ENCODE peak calls at places on chromosome 13, in six cellular contexts. O is fibroblast of lung, N is left ventricle myocardium inferior, H is breast epithelium, W is neural progenitor cell, Q is psoas muscle. B is an unnamed sample.
A peak's percentile ranks its signal among the peaks of the same experiment; 100 is the strongest.

GRCh38 chr13:77390391-77390790 is 63.5 kb upstream of the MYCBP2 start:
- DNase-seq in N (no peak), O (no peak), H (no peak), W (no peak), Q (peak; percentile 18), B (no peak)

GRCh38 chr13:33349996-33350826 is 64.7 kb upstream of the STARD13 start:
- DNase-seq in O (peak; percentile 48), H (peak; percentile 61), Q (peak; percentile 61), W (peak; percentile 47), N (peak; percentile 65), B (no peak)

GRCh38 chr13:34246511-34246910 is 428.6 kb downstream of the RFC3 start:
- DNase-seq in O (peak; percentile 18), Q (no peak), N (no peak), W (no peak), H (no peak), B (peak; percentile 89)

GRCh38 chr13:53743906-53744305 is 715.3 kb downstream of the OLFM4 start:
- DNase-seq in O (no peak), Q (no peak), H (no peak), N (no peak), W (peak; percentile 18), B (no peak)

GRCh38 chr13:33204130-33204927 is 81.2 kb downstream of the STARD13 start:
- DNase-seq in N (peak; percentile 73), O (peak; percentile 89), Q (peak; percentile 64), H (no peak), W (no peak), B (no peak)

GRCh38 chr13:50670847-50671542 is 172.5 kb downstream of the DLEU7 start:
- DNase-seq in Q (no peak), N (no peak), W (no peak), O (no peak), H (no peak), B (no peak)

GRCh38 chr13:51659276-51660127 is 75.2 kb downstream of the WDFY2 start:
- DNase-seq in Q (no peak), H (no peak), N (no peak), O (no peak), W (no peak), B (no peak)

GRCh38 chr13:90950134-90950533 is 397.4 kb upstream of the MIR17HG start:
- DNase-seq in O (no peak), H (no peak), N (no peak), Q (no peak), W (no peak), B (peak; percentile 55)

GRCh38 chr13:106530209-106530906 is 5.1 kb downstream of the EFNB2 start:
- DNase-seq in W (peak; percentile 46), N (no peak), H (no peak), Q (no peak), O (no peak), B (peak; percentile 78)

GRCh38 chr13:108961542-108962125 is 332.2 kb downstream of the MYO16 start:
- DNase-seq in N (no peak), O (peak; percentile 43), H (no peak), W (peak; percentile 74), Q (no peak), B (peak; percentile 61)

GRCh38 chr13:93220073-93220472 is 6.5 kb upstream of the GPC6 start:
- DNase-seq in H (no peak), W (no peak), O (no peak), Q (no peak), N (no peak), B (no peak)

GRCh38 chr13:112930192-112930591 is 38.8 kb upstream of the MCF2L start:
- DNase-seq in W (no peak), H (no peak), N (no peak), Q (no peak), O (no peak), B (no peak)

GRCh38 chr13:94416454-94417080 is 62.9 kb downstream of the DCT start:
- DNase-seq in N (no peak), Q (no peak), W (peak; percentile 83), H (no peak), O (peak; percentile 39), B (peak; percentile 29)

GRCh38 chr13:47708386-47708785 is 292.7 kb downstream of the SUCLA2 start:
- DNase-seq in N (no peak), W (no peak), O (peak; percentile 49), Q (no peak), H (no peak), B (peak; percentile 30)

GRCh38 chr13:76663941-76664340 is 222.3 kb downstream of the KCTD12 start:
- DNase-seq in W (no peak), N (no peak), Q (no peak), O (no peak), H (no peak), B (no peak)

GRCh38 chr13:110114351-110114750 is 192.6 kb downstream of the COL4A1 start:
- DNase-seq in N (no peak), O (no peak), W (no peak), H (no peak), Q (no peak), B (no peak)

GRCh38 chr13:36029171-36029570 is 102.0 kb downstream of the DCLK1 start:
- DNase-seq in W (no peak), O (peak; percentile 74), Q (no peak), N (no peak), H (no peak), B (peak; percentile 90)

DNA sequence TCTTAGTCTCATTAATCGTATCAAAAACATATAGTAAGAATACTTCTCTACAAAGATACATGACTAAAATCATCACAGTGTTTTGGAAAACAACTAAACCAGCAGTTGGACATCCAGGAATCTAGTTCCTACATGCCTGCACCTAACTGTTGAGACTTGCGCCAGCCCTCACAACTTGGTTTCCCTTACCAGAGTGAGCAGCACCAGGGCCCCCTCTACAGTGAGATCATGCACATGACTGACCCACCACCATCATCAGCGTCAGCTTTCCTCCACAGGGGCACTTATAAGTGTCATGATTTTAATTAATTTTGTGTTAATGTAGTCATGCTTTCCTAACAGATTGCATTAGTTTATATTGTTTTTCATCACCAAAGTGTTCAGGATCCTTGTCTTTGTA is 1322.0 kb downstream of the EFNB2 start:
- DNase-seq in Q (no peak), O (no peak), H (no peak), N (no peak), W (peak; percentile 13), B (peak; percentile 69)
- TF ChIP-seq CTCF in Q (no peak), O (no peak), H (no peak), N (no peak), W (peak; percentile 21), B (no peak)

GRCh38 chr13:80133631-80134083 is 207.3 kb downstream of the SPRY2 start:
- DNase-seq in N (no peak), Q (no peak), H (no peak), W (no peak), O (no peak), B (no peak)

GRCh38 chr13:80131204-80131603 is 209.7 kb downstream of the SPRY2 start:
- DNase-seq in O (peak; percentile 69), N (peak; percentile 86), H (no peak), Q (peak; percentile 76), W (peak; percentile 67), B (no peak)

GRCh38 chr13:80134360-80134759 is 206.6 kb downstream of the SPRY2 start:
- DNase-seq in W (peak; percentile 73), H (no peak), Q (no peak), N (no peak), O (no peak), B (no peak)

GRCh38 chr13:80137994-80138393 is 202.9 kb downstream of the SPRY2 start:
- DNase-seq in Q (no peak), N (no peak), O (no peak), W (no peak), H (no peak), B (no peak)

DNA sequence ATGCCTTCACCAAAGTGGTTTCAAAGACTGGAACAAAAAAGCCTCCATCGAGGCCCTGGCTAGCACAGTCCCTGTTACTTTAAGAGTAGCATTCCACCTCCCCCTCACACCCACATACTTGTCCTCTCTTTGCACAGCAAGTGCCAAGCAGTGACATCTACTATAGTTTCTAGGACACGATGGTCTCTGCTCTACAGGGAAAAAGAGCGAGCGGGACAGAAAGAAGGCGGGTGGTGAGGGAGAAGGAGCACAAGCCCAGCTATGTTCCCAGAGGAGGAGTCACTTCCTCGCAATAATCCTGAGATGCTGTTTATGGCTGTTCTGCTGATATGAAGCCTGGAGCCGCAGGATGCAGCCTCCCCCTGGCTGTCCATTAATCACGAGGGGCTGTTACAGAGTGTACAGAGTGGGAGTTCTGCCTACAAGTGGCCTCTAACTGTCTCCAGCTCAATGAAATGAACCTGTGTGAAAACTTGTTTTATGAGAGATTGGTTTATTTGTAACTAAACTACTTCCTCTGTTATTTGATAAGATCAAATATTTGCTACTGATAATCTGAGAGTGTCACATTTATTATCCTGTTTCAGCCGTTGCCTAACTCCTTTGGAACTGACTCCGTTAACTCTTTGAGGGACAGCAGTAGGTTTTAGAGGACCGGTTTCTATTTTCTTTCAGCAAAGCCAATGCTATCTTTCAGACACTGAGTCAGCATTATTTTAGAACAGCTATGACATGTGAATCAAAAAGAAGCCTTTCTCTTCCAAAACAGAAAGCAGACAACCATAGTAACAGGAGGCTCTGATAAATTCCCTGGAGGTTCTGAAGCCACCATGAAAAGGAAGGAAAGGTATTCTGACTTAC is 208.0 kb downstream of the SPRY2 start:
- DNase-seq in Q (peak; percentile 36), H (no peak), N (peak; percentile 47), W (peak; percentile 31), O (peak; percentile 78), B (peak; percentile 27)
- H3K4me3 ChIP-seq in Q (peak overlapping the region; percentile 55), H (peak overlapping the region; percentile 40), N (peak overlapping the region; percentile 58), W (peak overlapping the region; percentile 8), O (peak overlapping the region; percentile 46), B (no peak overlapping the region)

GRCh38 chr13:99979453-99980200 is 2.0 kb upstream of the ZIC2 start:
- DNase-seq in H (no peak), W (peak; percentile 79), O (no peak), Q (no peak), N (no peak), B (no peak)

GRCh38 chr13:99976502-99977115 is 5.0 kb upstream of the ZIC2 start:
- DNase-seq in O (no peak), N (no peak), Q (no peak), W (no peak), H (no peak), B (no peak)

GRCh38 chr13:99978781-99979452 is 2.7 kb upstream of the ZIC2 start:
- DNase-seq in O (no peak), W (peak; percentile 92), H (no peak), Q (no peak), N (no peak), B (no peak)

GRCh38 chr13:99977334-99977911 is 4.2 kb upstream of the ZIC2 start:
- DNase-seq in Q (no peak), W (no peak), H (no peak), O (no peak), N (no peak), B (no peak)

GRCh38 chr13:99977912-99978780 is 3.4 kb upstream of the ZIC2 start:
- DNase-seq in Q (no peak), N (no peak), O (no peak), H (no peak), W (peak; percentile 84), B (no peak)
- H3K27me3 ChIP-seq in Q (peaks cover 63% of the 10 kb centered on the region), N (peaks cover 100% of the 10 kb centered on the region), O (peaks cover 77% of the 10 kb centered on the region), H (peaks cover 29% of the 10 kb centered on the region), W (peaks cover 58% of the 10 kb centered on the region), B (peaks cover 71% of the 10 kb centered on the region)

GRCh38 chr13:27599096-27599495 is 21.2 kb downstream of the LNX2 start:
- DNase-seq in H (no peak), Q (no peak), N (no peak), W (no peak), O (no peak), B (no peak)

GRCh38 chr13:27593267-27593666 is 27.1 kb downstream of the LNX2 start:
- DNase-seq in H (no peak), W (no peak), N (no peak), O (no peak), Q (no peak), B (no peak)

GRCh38 chr13:27599845-27600553 is 20.3 kb downstream of the LNX2 start:
- DNase-seq in Q (no peak), N (no peak), O (peak; percentile 86), W (no peak), H (no peak), B (peak; percentile 80)

GRCh38 chr13:27592865-27593264 is 27.5 kb downstream of the LNX2 start:
- DNase-seq in W (no peak), N (no peak), H (no peak), Q (no peak), O (no peak), B (no peak)

GRCh38 chr13:27595055-27595811 is 25.1 kb downstream of the LNX2 start:
- DNase-seq in H (no peak), Q (no peak), O (no peak), N (no peak), W (no peak), B (no peak)
- TF ChIP-seq CTCF in H (no peak), Q (no peak), O (no peak), N (no peak), W (no peak), B (no peak)